ENCODE peak calls at places on chromosomes 7 and 10, in six cellular contexts. U is cardiac muscle cell, Z is heart left ventricle, L is psoas muscle, M is MM.1S, G is transverse colon. K is an unnamed sample.

GRCh38 chr10:127922675-127923366 is 15.9 kb downstream of the PTPRE start:
- DNase-seq in M (no peak), Z (peak; percentile 94), U (no peak), G (peak; percentile 27), L (peak; percentile 90), K (no peak)

GRCh38 chr10:2097937-2098336 is 360.6 kb upstream of the ADARB2 start:
- DNase-seq in L (no peak), Z (no peak), G (no peak), M (no peak), U (no peak), K (no peak)

GRCh38 chr10:70561051-70561450 is 41.5 kb downstream of the PRF1 start:
- DNase-seq in L (peak; percentile 27), M (no peak), Z (peak; percentile 46), U (no peak), G (no peak), K (no peak)

GRCh38 chr10:122054046-122055025 is 65.4 kb downstream of the TACC2 start:
- DNase-seq in U (peak; percentile 84), L (peak; percentile 83), G (peak; percentile 60), M (no peak), Z (peak; percentile 74), K (no peak)

GRCh38 chr10:35453855-35454532 is 117.7 kb downstream of the CCNY start:
- DNase-seq in G (no peak), Z (no peak), L (no peak), M (no peak), U (no peak), K (no peak)

GRCh38 chr7:37119296-37119695 is 329.4 kb downstream of the ELMO1 start:
- DNase-seq in G (no peak), Z (no peak), U (no peak), M (no peak), L (no peak), K (no peak)

GRCh38 chr10:54800677-54801480 is at the start of gene PCDH15:
- DNase-seq in L (no peak), G (no peak), M (peak; percentile 88), U (peak; percentile 72), Z (peak; percentile 35), K (peak; percentile 3)

GRCh38 chr10:80279146-80279545 is 10.3 kb downstream of the MAT1A start:
- DNase-seq in L (no peak), G (no peak), Z (no peak), M (no peak), U (no peak), K (no peak)

GRCh38 chr7:132049462-132050304 is 493.3 kb upstream of the PODXL start:
- DNase-seq in G (peak; percentile 58), M (peak; percentile 34), L (no peak), Z (no peak), U (peak; percentile 68), K (peak; percentile 28)

GRCh38 chr10:102473445-102474331 is 22.3 kb upstream of the C10orf95 start:
- DNase-seq in L (peak; percentile 47), M (no peak), G (no peak), Z (no peak), U (no peak), K (no peak)

GRCh38 chr10:103506061-103506460 is 12.6 kb downstream of the NEURL1 start:
- DNase-seq in U (no peak), G (no peak), Z (no peak), L (no peak), M (no peak), K (no peak)

GRCh38 chr10:66277481-66277880 is 648.4 kb upstream of the LRRTM3 start:
- DNase-seq in U (no peak), L (no peak), M (no peak), Z (no peak), G (no peak), K (no peak)

GRCh38 chr7:98238976-98239375 is 13.1 kb downstream of the TECPR1 start:
- DNase-seq in M (no peak), Z (no peak), L (peak; percentile 36), G (no peak), U (no peak), K (no peak)

GRCh38 chr7:98242934-98243333 is 9.1 kb downstream of the TECPR1 start:
- DNase-seq in G (no peak), U (no peak), L (no peak), Z (no peak), M (no peak), K (no peak)

GRCh38 chr7:98242342-98242741 is 9.7 kb downstream of the TECPR1 start:
- DNase-seq in G (no peak), L (peak; percentile 7), U (no peak), Z (no peak), M (no peak), K (no peak)

GRCh38 chr7:98240961-98241673 is 10.9 kb downstream of the TECPR1 start:
- DNase-seq in G (peak; percentile 41), M (peak; percentile 29), Z (no peak), L (peak; percentile 73), U (peak; percentile 70), K (peak; percentile 66)

DNA sequence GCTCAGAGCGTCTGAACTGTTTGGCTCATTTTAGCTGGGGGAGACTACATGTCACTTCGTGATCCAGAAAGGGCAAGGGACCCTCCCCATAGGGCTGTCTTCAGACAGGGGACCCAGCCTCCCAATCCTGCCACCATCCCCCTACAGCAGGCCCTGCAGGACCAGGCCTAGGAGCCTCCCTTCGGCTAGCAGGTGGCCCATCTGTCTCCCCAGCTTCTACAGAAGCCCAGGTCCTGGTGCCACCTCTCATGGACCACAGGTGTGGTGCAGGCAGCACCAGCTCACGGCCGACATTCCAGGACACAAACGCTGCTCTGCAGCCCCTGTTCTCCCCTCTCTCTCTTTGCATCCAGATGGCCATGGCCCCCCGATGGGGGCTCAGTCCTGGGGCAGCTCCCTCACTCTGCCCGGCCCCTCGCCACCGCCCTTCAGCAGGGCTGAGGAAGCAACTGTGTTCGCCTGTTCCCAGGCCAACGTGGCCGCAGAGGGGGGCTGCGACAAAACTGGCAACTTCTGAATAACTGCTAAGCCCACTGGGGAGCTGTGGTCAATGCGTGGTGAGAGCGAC is 10.3 kb downstream of the TECPR1 start:
- DNase-seq in Z (no peak), L (peak; percentile 35), M (no peak), G (no peak), U (no peak), K (no peak)
- H3K36me3 ChIP-seq in Z (no peaks in the 10 kb centered on the region), L (peaks cover 68% of the 10 kb centered on the region), M (no peaks in the 10 kb centered on the region), G (no peaks in the 10 kb centered on the region), U (no peaks in the 10 kb centered on the region), K (peaks cover 7% of the 10 kb centered on the region)

DNA sequence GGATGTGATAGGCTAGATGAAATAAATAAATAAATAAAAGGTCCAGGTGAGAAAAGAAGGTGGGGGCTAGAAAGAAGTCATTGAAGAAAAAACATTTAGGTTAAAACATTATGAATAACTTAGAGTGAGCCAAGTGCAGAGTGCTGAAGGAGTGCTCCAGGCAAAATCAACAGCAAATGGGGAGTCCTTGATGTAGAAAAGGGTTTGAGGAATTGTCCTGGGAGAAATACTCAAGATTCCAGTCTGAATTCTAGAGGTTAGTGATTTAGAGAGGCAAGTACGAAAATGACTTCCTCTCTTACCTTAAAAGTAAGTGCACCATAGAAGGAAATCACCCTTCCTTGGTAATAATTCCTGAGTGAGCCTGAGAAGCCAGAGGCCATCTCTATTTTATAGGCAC is 19.7 kb downstream of the CAV1 start:
- DNase-seq in M (no peak), Z (no peak), U (no peak), G (no peak), L (no peak), K (no peak)
- H3K36me3 ChIP-seq in M (no peaks in the 10 kb centered on the region), Z (no peaks in the 10 kb centered on the region), U (no peaks in the 10 kb centered on the region), G (no peaks in the 10 kb centered on the region), L (peaks cover 9% of the 10 kb centered on the region), K (no peaks in the 10 kb centered on the region)

GRCh38 chr7:139697031-139697430 is 80.8 kb downstream of the HIPK2 start:
- DNase-seq in M (no peak), U (no peak), L (no peak), G (no peak), Z (no peak), K (peak; percentile 48)

GRCh38 chr7:139700505-139701235 is 77.1 kb downstream of the HIPK2 start:
- DNase-seq in M (no peak), L (no peak), Z (no peak), U (no peak), G (no peak), K (no peak)

GRCh38 chr7:139698278-139698677 is 79.5 kb downstream of the HIPK2 start:
- DNase-seq in L (no peak), G (no peak), Z (no peak), U (no peak), M (no peak), K (no peak)

GRCh38 chr7:139699640-139700504 is 77.9 kb downstream of the HIPK2 start:
- DNase-seq in M (no peak), Z (no peak), G (no peak), L (no peak), U (no peak), K (no peak)

DNA sequence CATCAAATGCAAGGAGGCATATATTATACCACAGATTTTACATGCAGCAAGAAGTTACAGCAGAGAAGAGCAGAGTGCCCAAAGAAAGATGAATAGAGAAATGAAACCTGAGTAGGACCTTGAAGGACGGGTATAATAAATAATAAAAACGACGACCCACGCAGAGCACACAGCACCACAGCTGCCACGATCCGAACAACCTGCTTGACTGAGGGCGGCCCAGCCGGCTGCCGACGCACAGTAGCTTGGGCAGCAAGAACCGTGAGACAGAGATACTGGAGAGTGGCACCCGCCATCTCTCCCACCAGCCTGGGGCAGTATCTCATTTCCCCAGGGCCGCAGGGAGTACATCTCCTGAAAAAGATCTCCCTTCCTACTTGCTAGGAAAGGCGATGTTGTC is 78.9 kb downstream of the HIPK2 start:
- DNase-seq in G (no peak), U (no peak), Z (no peak), M (no peak), L (no peak), K (no peak)
- H3K36me3 ChIP-seq in G (no peaks in the 10 kb centered on the region), U (no peaks in the 10 kb centered on the region), Z (no peaks in the 10 kb centered on the region), M (no peaks in the 10 kb centered on the region), L (peaks cover 7% of the 10 kb centered on the region), K (no peaks in the 10 kb centered on the region)

GRCh38 chr10:119858063-119858462 is 14.6 kb downstream of the MCMBP start:
- DNase-seq in L (no peak), Z (no peak), M (no peak), U (no peak), G (no peak), K (no peak)
- H3K36me3 ChIP-seq in L (peaks cover 55% of the 10 kb centered on the region), Z (no peaks in the 10 kb centered on the region), M (peaks cover 20% of the 10 kb centered on the region), U (peaks cover 27% of the 10 kb centered on the region), G (no peaks in the 10 kb centered on the region), K (peaks cover 67% of the 10 kb centered on the region)

DNA sequence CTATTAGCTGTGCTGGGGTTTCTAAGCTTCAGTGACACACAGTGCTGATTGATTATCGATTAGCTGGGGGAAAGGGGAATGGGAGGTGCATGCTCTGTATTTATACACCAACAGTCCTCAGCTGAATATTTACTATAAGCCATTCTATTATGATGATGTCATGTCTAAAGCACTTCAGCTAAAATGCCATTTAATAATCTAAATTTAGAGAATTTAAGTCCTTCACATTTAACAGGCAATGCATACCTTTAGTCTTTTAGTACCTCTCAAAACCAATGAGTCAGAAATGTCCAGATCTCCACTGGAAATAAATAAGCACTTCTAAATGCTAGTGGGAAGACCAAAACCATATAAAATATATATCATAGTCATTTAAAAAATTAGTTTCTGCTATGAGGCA is 24.6 kb downstream of the RPP38 start:
- DNase-seq in M (no peak), U (no peak), Z (no peak), L (no peak), G (no peak), K (no peak)
- H3K36me3 ChIP-seq in M (no peaks in the 10 kb centered on the region), U (peaks cover 6% of the 10 kb centered on the region), Z (no peaks in the 10 kb centered on the region), L (peaks cover 74% of the 10 kb centered on the region), G (no peaks in the 10 kb centered on the region), K (no peaks in the 10 kb centered on the region)

DNA sequence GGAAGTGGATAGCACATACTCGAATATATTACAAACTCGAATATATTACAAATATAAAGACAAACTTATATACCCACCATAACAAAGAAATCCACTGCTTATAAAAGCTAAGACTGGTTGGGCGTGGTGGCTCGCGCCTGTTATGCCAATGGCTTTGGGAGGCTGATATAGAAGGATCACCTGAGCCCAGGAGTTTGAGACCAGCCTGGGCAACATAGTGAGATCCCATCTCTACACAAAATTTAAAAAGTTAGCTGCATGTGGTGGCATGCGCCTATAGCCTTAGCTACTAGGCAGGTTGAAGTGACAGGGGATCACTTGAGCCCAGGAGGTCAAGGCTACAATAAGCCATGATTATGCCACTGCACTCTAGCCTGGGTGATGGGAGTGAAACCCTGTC is 20.4 kb downstream of the MCMBP start:
- DNase-seq in Z (no peak), G (no peak), L (no peak), M (no peak), U (no peak), K (no peak)
- H3K36me3 ChIP-seq in Z (no peaks in the 10 kb centered on the region), G (no peaks in the 10 kb centered on the region), L (peaks cover 98% of the 10 kb centered on the region), M (peaks cover 21% of the 10 kb centered on the region), U (peaks cover 61% of the 10 kb centered on the region), K (peaks cover 89% of the 10 kb centered on the region)

K was measured in OCI-LY7.